ENCODE peak calls at places on chromosomes 16 and 17, in six cellular contexts. R is colonic mucosa, E is AG10803, O is astrocyte of the cerebellum, M is left ventricle myocardium inferior, L is MM.1S. Y is an unnamed sample.

GRCh38 chr16:77974883-77975282 is 47.5 kb upstream of the CLEC3A start:
- DNase-seq in O (no peak), R (no peak), M (no peak), L (no peak), E (no peak), Y (no peak)

GRCh38 chr16:69858196-69859104 is 92.7 kb upstream of the CLEC18A start:
- DNase-seq in R (peak; percentile 40), M (no peak), L (no peak), O (no peak), E (no peak), Y (no peak)

GRCh38 chr17:59154335-59154720 is 658 bp downstream of the SKA2 start:
- DNase-seq in E (peak; percentile 32), M (no peak), L (peak; percentile 49), R (peak; percentile 53), O (no peak), Y (no peak)

GRCh38 chr17:8799001-8799850 is at the start of gene MFSD6L:
- DNase-seq in L (no peak), O (no peak), R (peak; percentile 80), M (no peak), E (no peak), Y (no peak)

GRCh38 chr17:4152471-4152870 is 9.5 kb downstream of the CYB5D2 start:
- DNase-seq in R (no peak), O (no peak), E (peak; percentile 52), M (no peak), L (no peak), Y (no peak)

GRCh38 chr16:85068746-85069145 is 41.2 kb downstream of the KIAA0513 start:
- DNase-seq in E (no peak), M (no peak), R (no peak), O (no peak), L (no peak), Y (no peak)

GRCh38 chr17:35889818-35890773 is 9.9 kb upstream of the CCL5 start:
- DNase-seq in M (no peak), E (peak; percentile 15), O (peak; percentile 32), L (no peak), R (no peak), Y (no peak)

GRCh38 chr16:56388209-56388608 is 37.1 kb downstream of the AMFR start:
- DNase-seq in O (no peak), L (no peak), M (no peak), R (no peak), E (peak; percentile 36), Y (no peak)

GRCh38 chr17:80785477-80786178 is 206.0 kb upstream of the CHMP6 start:
- DNase-seq in R (no peak), M (no peak), O (no peak), L (no peak), E (no peak), Y (no peak)

GRCh38 chr16:79698341-79698753 is 97.8 kb upstream of the MAF start:
- DNase-seq in R (no peak), M (peak; percentile 54), E (no peak), L (no peak), O (no peak), Y (no peak)

GRCh38 chr17:76241205-76241539 is 879 bp upstream of the RNF157 start:
- DNase-seq in L (no peak), O (no peak), E (no peak), R (no peak), M (no peak), Y (no peak)

GRCh38 chr17:39683295-39683939 is 4.4 kb downstream of the PGAP3 start:
- DNase-seq in M (no peak), R (no peak), L (no peak), O (no peak), E (no peak), Y (no peak)

GRCh38 chr16:79601092-79601977 is 798 bp upstream of the MAF start:
- DNase-seq in L (peak; percentile 38), E (peak; percentile 11), O (no peak), M (peak; percentile 67), R (peak; percentile 65), Y (no peak)

GRCh38 chr16:57945740-57946138 is 25.2 kb downstream of the CNGB1 start:
- DNase-seq in M (no peak), R (no peak), O (no peak), L (no peak), E (no peak), Y (no peak)

GRCh38 chr17:10668771-10669170 is 11.7 kb upstream of the MYH3 start:
- DNase-seq in E (peak; percentile 51), M (no peak), L (no peak), O (no peak), R (no peak), Y (no peak)

GRCh38 chr17:44523672-44523972 is 20.4 kb upstream of the GPATCH8 start:
- DNase-seq in L (no peak), E (no peak), M (no peak), R (no peak), O (no peak), Y (no peak)

GRCh38 chr17:15900871-15901270 is 44.1 kb upstream of the ADORA2B start:
- DNase-seq in M (no peak), E (no peak), L (no peak), R (no peak), O (no peak), Y (no peak)

GRCh38 chr17:27497696-27498095 is 41.4 kb downstream of the KSR1 start:
- DNase-seq in M (no peak), R (no peak), O (no peak), L (no peak), E (peak; percentile 22), Y (no peak)

GRCh38 chr16:88691924-88692560 is 5.7 kb upstream of the SNAI3 start:
- DNase-seq in R (no peak), L (no peak), M (no peak), O (no peak), E (no peak), Y (no peak)

DNA sequence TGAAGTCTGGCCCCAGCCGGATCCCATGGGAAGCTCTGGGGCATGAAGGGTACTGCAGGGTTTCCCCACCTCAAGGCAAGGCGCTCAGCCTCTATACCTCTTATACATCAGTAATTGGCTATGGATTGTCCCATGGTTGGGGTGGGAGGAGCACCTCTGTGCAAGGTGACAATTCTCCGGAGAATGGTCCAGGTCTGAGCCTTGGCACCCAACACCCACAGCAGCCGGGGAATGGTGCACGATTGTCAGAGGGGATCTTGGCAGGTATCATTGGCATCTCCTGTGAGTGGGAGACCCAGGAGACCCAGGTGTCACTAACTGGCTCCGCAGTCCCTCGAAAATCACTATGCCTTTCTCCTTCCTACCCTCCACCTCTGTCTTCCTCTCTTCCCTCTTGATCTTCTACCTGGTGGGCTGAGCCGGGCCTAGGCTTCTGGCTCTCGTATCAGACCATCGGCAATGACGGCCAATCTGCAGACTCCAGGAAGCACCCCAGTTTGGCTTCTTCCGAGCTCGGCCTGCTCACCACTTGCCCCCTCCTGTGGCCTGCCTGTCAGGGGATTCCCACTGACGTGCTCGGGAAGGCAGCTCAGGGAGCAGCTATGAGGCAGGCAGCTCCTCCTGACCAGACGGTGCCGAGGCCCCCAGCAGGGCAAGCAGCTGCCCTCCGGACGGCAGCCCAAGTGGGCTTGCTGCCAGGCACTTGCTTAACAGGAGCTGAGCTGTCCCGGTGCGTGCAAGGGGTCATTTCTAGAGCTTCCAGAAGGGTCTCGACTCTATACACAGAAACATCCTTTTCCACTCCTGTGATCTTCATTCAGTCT is 10.0 kb upstream of the CALB2 start:
- DNase-seq in L (no peak), E (no peak), O (no peak), R (no peak), M (no peak), Y (no peak)
- TF ChIP-seq CTCF in L (no peak), E (no peak), O (no peak), R (no peak), M (no peak), Y (no peak)

GRCh38 chr17:57488856-57489255 is 232.5 kb downstream of the MSI2 start:
- DNase-seq in M (peak; percentile 31), E (no peak), O (no peak), L (no peak), R (no peak), Y (no peak)

GRCh38 chr17:57490446-57490845 is 234.1 kb downstream of the MSI2 start:
- DNase-seq in E (no peak), R (no peak), O (no peak), L (no peak), M (no peak), Y (no peak)

GRCh38 chr17:57489321-57489720 is 233.0 kb downstream of the MSI2 start:
- DNase-seq in O (no peak), L (no peak), E (no peak), R (no peak), M (no peak), Y (no peak)

GRCh38 chr17:57493171-57493570 is 236.8 kb downstream of the MSI2 start:
- DNase-seq in L (no peak), M (no peak), E (no peak), O (no peak), R (no peak), Y (peak; percentile 34)

GRCh38 chr17:57490890-57491289 is 234.6 kb downstream of the MSI2 start:
- DNase-seq in M (no peak), R (no peak), O (no peak), L (no peak), E (no peak), Y (no peak)
- TF ChIP-seq CTCF in M (no peak), R (no peak), O (no peak), L (no peak), E (no peak), Y (no peak)

DNA sequence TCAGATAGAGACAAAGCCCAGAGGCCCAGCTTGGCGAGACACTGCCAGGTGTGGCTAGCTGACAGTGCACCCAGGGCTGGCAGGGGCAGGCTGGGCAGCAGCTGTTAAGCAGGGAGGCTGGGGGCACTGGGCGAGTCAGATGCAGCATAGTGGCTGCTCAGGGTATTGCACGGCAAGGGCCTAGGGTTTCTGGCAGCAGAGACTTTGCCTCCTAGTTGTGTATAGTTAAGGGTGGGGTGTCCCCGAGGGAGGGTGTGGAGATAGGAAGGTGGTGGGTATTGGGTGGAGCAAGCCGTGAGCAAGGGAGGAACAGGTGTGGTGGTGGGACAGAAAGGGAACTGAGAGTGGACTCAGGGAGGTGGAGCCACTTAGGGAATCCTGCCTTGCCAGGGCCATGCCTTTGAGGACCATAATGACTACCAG is 66.0 kb downstream of the SMPD3 start:
- DNase-seq in E (no peak), R (peak; percentile 85), O (no peak), M (no peak), L (peak; percentile 54), Y (peak; percentile 57)
- TF ChIP-seq CTCF in E (peak; percentile 11), R (peak; percentile 66), O (no peak), M (no peak), L (peak; percentile 69), Y (no peak)

DNA sequence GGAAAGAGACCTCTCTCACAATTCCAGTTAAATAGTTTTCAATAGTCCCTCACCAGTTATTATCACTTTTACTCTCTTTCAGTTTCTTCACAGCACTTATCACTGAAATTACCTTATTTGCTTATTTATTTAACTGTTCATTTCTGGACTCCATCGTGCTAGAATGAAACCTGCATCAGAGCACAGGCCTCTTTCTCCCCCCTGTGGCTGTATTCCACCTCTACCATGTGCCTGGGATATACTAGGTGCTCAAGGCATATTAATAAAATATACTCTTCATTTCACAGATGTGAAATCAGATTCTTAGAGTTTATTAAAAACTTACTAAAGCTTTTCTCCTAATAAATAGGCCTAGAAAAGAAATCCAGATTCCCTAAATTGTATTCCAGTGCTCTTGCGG is 308.9 kb upstream of the MON1B start:
- DNase-seq in L (no peak), E (no peak), M (no peak), R (no peak), O (no peak), Y (no peak)
- TF ChIP-seq CTCF in L (no peak), E (no peak), M (no peak), R (no peak), O (no peak), Y (no peak)

Y was measured in GM20000.